ENCODE peak calls at places on chromosome 9, in six cellular contexts. G is choroid plexus epithelial cell, I is fibroblast of lung, D is right lobe of liver, Q is keratinocyte, O is fibroblast of pulmonary artery. Z is an unnamed sample.

GRCh38 chr9:69645488-69645887 is 26.7 kb downstream of the APBA1 start:
- DNase-seq in G (no peak), I (no peak), D (peak; percentile 37), Q (no peak), O (no peak), Z (no peak)

GRCh38 chr9:124512806-124513204 is 5.6 kb upstream of the NR5A1 start:
- DNase-seq in G (no peak), I (no peak), D (no peak), Q (no peak), O (no peak), Z (no peak)

GRCh38 chr9:134620751-134621557 is 20.6 kb upstream of the COL5A1 start:
- DNase-seq in G (no peak), I (no peak), D (no peak), Q (no peak), O (no peak), Z (no peak)

GRCh38 chr9:14906000-14906399 is 4.2 kb downstream of the FREM1 start:
- DNase-seq in G (no peak), I (no peak), D (no peak), Q (no peak), O (no peak), Z (no peak)

GRCh38 chr9:121369595-121370265 is at the start of gene STOM:
- DNase-seq in G (peak; percentile 80), I (peak; percentile 94), D (peak; percentile 89), Q (peak; percentile 71), O (peak; percentile 92), Z (peak; percentile 87)

GRCh38 chr9:137613738-137614523 is 4.9 kb upstream of the EHMT1 start:
- DNase-seq in G (no peak), I (no peak), D (no peak), Q (no peak), O (no peak), Z (no peak)

GRCh38 chr9:28801144-28801799 is 1228.0 kb upstream of the C9orf72 start:
- DNase-seq in G (peak; percentile 56), I (no peak), D (no peak), Q (no peak), O (no peak), Z (no peak)

GRCh38 chr9:106962615-106963363 is 99.8 kb downstream of the ZNF462 start:
- DNase-seq in G (peak; percentile 70), I (no peak), D (no peak), Q (no peak), O (peak; percentile 94), Z (peak; percentile 86)

GRCh38 chr9:31697956-31698355 is 686.5 kb upstream of the ACO1 start:
- DNase-seq in G (no peak), I (no peak), D (no peak), Q (no peak), O (no peak), Z (no peak)

GRCh38 chr9:121299125-121299466 is 31.1 kb downstream of the GSN start:
- DNase-seq in G (no peak), I (no peak), D (no peak), Q (no peak), O (no peak), Z (no peak)

GRCh38 chr9:117796681-117797080 is 92.5 kb downstream of the TLR4 start:
- DNase-seq in G (peak; percentile 83), I (no peak), D (no peak), Q (no peak), O (peak; percentile 48), Z (peak; percentile 42)

GRCh38 chr9:137140151-137141012 is 1.4 kb downstream of the GRIN1 start:
- DNase-seq in G (no peak), I (no peak), D (no peak), Q (no peak), O (no peak), Z (no peak)

GRCh38 chr9:36924071-36924470 is 110.0 kb downstream of the PAX5 start:
- DNase-seq in G (peak; percentile 75), I (peak; percentile 49), D (no peak), Q (peak; percentile 77), O (peak; percentile 80), Z (peak; percentile 88)

GRCh38 chr9:112203536-112203935 is 28.4 kb upstream of the SUSD1 start:
- DNase-seq in G (peak; percentile 71), I (peak; percentile 37), D (no peak), Q (no peak), O (peak; percentile 44), Z (peak; percentile 71)

GRCh38 chr9:29691758-29692407 is 2118.6 kb upstream of the C9orf72 start:
- DNase-seq in G (peak; percentile 75), I (peak; percentile 25), D (no peak), Q (no peak), O (peak; percentile 72), Z (peak; percentile 69)

GRCh38 chr9:88007291-88007650 is 32.9 kb upstream of the CDK20 start:
- DNase-seq in G (peak; percentile 46), I (no peak), D (no peak), Q (no peak), O (no peak), Z (no peak)

GRCh38 chr9:4967521-4967920 is 17.6 kb upstream of the JAK2 start:
- DNase-seq in G (peak; percentile 54), I (peak; percentile 18), D (no peak), Q (no peak), O (peak; percentile 54), Z (peak; percentile 88)

GRCh38 chr9:6055213-6055612 is 39.8 kb upstream of the RANBP6 start:
- DNase-seq in G (peak; percentile 98), I (peak; percentile 92), D (no peak), Q (peak; percentile 91), O (peak; percentile 99), Z (peak; percentile 98)

GRCh38 chr9:20209421-20210340 is 412.6 kb downstream of the MLLT3 start:
- DNase-seq in G (no peak), I (no peak), D (no peak), Q (no peak), O (no peak), Z (no peak)

GRCh38 chr9:129916707-129917106 is 81.4 kb downstream of the USP20 start:
- DNase-seq in G (no peak), I (no peak), D (no peak), Q (no peak), O (no peak), Z (no peak)

GRCh38 chr9:84677080-84677479 is 7.6 kb downstream of the NTRK2 start:
- DNase-seq in G (no peak), I (no peak), D (no peak), Q (no peak), O (no peak), Z (no peak)

GRCh38 chr9:107246259-107247254 is 36.5 kb upstream of the RAD23B start:
- DNase-seq in G (no peak), I (no peak), D (no peak), Q (no peak), O (no peak), Z (no peak)

GRCh38 chr9:89912605-89912953 is 307.8 kb downstream of the GADD45G start:
- DNase-seq in G (no peak), I (no peak), D (no peak), Q (no peak), O (no peak), Z (no peak)

DNA sequence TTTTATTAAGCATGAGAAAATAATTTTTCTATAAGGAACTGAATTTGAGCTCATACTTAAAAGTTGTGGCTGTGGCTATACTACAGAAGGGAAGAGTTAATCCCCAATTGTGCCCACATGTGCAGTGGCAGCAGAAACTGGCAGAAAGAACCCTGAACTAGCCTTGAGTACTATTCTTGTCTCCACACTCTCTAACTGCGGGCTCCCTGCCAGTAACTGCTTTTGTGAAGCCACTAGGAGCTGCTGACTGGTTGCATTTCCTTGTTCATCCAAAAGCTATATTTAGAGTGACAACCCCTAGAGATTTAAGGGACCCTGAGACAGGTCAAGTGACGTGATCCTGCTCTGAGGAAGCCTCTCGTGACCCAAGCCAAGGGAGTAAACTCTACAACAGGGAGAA is 238.6 kb downstream of the ELAVL2 start:
- DNase-seq in G (no peak), I (no peak), D (peak; percentile 30), Q (no peak), O (no peak), Z (no peak)
- TF ChIP-seq CTCF in G (no peak), I (no peak), D (no peak), Q (no peak), O (no peak), Z (no peak)

GRCh38 chr9:73370053-73370452 is 218.4 kb downstream of the ANXA1 start:
- DNase-seq in G (no peak), I (no peak), D (no peak), Q (peak; percentile 69), O (no peak), Z (no peak)

DNA sequence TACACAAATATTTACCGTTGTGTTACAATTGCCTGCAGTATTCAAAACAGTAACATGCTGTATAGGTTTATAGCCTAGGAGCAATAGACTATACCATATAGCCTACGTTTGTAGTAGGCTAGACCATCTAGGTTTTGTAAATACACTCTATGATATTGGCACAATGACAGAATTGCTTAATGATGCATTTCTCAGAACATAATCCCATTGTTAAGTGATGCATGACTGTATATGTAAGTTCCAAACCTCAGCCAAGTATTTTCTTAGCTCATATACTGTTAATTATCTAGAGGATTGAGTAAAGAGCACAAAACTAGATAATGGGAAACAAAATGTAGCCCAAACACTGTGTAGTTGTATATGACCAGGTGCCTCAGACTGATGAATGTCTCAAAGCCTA is 220.1 kb downstream of the ANXA1 start:
- DNase-seq in G (peak; percentile 5), I (no peak), D (no peak), Q (no peak), O (peak; percentile 4), Z (no peak)
- H3K4me3 ChIP-seq in G (no peak overlapping the region), I (no peak overlapping the region), D (no peak overlapping the region), Q (no peak overlapping the region), O (no peak overlapping the region), Z (no peak overlapping the region)

DNA sequence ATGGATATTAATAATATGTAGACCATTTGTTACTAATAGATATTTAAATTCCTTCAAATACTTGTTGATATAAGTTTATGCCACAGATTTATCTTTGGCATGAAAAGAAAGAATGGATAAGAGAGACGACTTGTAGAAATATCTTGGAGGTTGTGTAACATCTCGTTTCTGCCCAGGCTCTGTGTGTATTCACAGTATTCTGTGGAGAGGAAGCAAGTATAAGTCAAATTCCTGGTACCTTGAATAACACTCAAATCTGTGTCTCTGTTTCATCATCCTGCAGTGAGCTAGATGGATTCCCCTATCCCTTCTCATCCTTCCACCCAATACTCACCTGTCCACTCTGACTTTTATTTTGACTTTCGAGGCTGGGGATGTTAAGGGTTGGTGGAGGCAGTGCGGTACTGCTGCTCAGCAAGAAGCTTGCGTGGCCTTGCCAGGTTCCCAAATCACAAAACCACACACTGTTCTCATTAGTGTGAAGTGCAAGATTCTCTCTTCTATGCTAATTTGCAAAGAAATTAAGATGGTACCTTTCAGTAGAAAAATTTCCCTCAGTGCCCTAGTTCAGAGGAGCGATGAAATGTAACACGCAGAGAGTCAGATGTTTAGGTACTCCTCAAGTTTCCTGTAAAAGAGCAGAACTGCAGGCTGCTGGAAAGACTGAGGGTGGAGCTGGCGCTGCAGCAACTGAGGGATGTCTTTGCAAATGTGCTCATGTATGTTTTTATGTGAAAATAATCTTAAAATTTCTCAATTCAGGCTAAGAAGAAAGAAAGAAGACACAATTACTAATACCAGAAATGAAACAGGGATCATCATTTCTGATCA is 42.6 kb upstream of the ANKRD18A start:
- DNase-seq in G (peak; percentile 92), I (peak; percentile 46), D (no peak), Q (no peak), O (peak; percentile 72), Z (peak; percentile 51)
- TF ChIP-seq CTCF in G (peak; percentile 97), I (peak; percentile 55), D (no peak), Q (peak; percentile 36), O (peak; percentile 64), Z (peak; percentile 9)

DNA sequence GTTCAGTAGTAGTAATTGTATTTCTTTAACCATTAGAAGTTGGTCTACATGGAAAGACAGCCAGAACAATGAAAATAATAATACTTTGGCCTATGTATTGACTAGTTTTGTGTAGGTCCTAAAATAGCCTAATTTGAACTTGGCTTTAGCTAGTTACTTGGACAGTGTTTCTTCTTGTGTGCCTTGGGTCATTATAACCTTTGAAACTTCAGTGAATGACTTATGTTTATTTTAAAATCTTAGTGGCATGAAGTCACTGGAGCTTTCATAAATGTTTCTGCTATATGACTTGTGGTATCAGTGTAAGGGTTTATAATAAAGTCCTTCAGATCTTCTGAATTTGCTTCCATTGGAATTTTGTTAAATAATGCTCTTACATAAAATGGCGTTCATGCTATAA is 2.6 kb upstream of the FAM120AOS start:
- DNase-seq in G (no peak), I (no peak), D (no peak), Q (no peak), O (no peak), Z (no peak)
- H3K4me3 ChIP-seq in G (no peak overlapping the region), I (no peak overlapping the region), D (no peak overlapping the region), Q (no peak overlapping the region), O (no peak overlapping the region), Z (no peak overlapping the region)